ENCODE peak calls at places on chromosome 17, in six cellular contexts. J is stomach, Y is sigmoid colon, T is Peyer's patch, U is esophagus muscularis mucosa, E is MM.1S. V is an unnamed sample. For H3K4me1, the result is how much of the 10 kb centered on the place peaks cover.

GRCh38 chr17:77061711-77062110 is 79.1 kb upstream of the SEC14L1 start:
- DNase-seq in J (no peak), Y (no peak), T (no peak), U (no peak), E (no peak), V (peak)

GRCh38 chr17:37220609-37220953 is 155.2 kb upstream of the C17orf78 start:
- DNase-seq in J (no peak), Y (no peak), T (no peak), U (no peak), E (peak), V (peak)

GRCh38 chr17:58421711-58422110 is 4.4 kb upstream of the RNF43 start:
- DNase-seq in J (no peak), Y (no peak), T (no peak), U (no peak), E (no peak), V (no peak)

GRCh38 chr17:17206913-17207368 is 808 bp upstream of the PLD6 start:
- DNase-seq in J (no peak), Y (no peak), T (no peak), U (no peak), E (no peak), V (no peak)

GRCh38 chr17:58327363-58328194 is 1.0 kb downstream of the TSPOAP1 start:
- DNase-seq in J (no peak), Y (no peak), T (no peak), U (no peak), E (no peak), V (no peak)

GRCh38 chr17:8892338-8892690 is 24.8 kb upstream of the PIK3R6 start:
- DNase-seq in J (no peak), Y (no peak), T (no peak), U (no peak), E (peak), V (no peak)

GRCh38 chr17:80187493-80187892 is 17.7 kb downstream of the CARD14 start:
- DNase-seq in J (peak), Y (peak), T (peak), U (no peak), E (no peak), V (peak)

GRCh38 chr17:39196820-39197331 is 593 bp downstream of the CACNB1 start:
- DNase-seq in J (no peak), Y (no peak), T (no peak), U (no peak), E (peak), V (no peak)

GRCh38 chr17:79925242-79925957 is 86.2 kb upstream of the CBX4 start:
- DNase-seq in J (peak), Y (no peak), T (peak), U (no peak), E (no peak), V (no peak)

GRCh38 chr17:74466111-74466784 is at the start of gene CD300A:
- DNase-seq in J (peak), Y (no peak), T (no peak), U (no peak), E (no peak), V (no peak)

GRCh38 chr17:73359255-73359816 is 47.5 kb upstream of the CDC42EP4 start:
- DNase-seq in J (no peak), Y (no peak), T (no peak), U (no peak), E (no peak), V (no peak)

GRCh38 chr17:17551361-17551760 is 40.1 kb downstream of the PEMT start:
- DNase-seq in J (no peak), Y (no peak), T (no peak), U (no peak), E (no peak), V (peak)

GRCh38 chr17:38334480-38335364 is 9.0 kb downstream of the GPR179 start:
- DNase-seq in J (no peak), Y (no peak), T (no peak), U (no peak), E (no peak), V (no peak)

GRCh38 chr17:56319531-56319930 is 166.3 kb downstream of the ANKFN1 start:
- DNase-seq in J (no peak), Y (no peak), T (no peak), U (no peak), E (peak), V (peak)

DNA sequence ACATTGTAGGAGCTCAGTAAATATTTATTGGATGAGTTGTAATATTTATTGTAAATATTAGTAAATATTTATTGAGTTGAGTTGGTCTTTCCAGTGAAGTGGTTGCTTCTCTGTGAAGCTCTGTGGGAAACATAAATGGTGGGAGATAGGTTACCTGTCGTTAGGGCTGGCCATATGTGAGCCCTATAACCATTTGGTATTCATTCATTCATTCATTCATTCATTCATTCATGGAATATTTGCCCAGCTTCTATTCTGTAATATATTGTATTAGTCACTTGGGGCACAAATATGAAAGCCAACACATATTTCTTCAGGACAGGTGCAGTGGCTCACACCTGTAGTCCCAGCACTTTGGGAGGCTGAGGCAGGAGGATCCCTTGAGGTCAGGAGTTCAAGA is 33.9 kb downstream of the SMARCE1 start:
- DNase-seq in J (no peak), Y (no peak), T (no peak), U (no peak), E (no peak), V (no peak)
- H3K4me1 ChIP-seq in J (under half), Y (under half), T (under half), U (under half), E (under half), V (under half)

GRCh38 chr17:50534979-50535326 is 2.4 kb downstream of the EPN3 start:
- DNase-seq in J (no peak), Y (no peak), T (no peak), U (no peak), E (no peak), V (no peak)
- H3K4me1 ChIP-seq in J (half or more), Y (under half), T (under half), U (under half), E (under half), V (under half)

DNA sequence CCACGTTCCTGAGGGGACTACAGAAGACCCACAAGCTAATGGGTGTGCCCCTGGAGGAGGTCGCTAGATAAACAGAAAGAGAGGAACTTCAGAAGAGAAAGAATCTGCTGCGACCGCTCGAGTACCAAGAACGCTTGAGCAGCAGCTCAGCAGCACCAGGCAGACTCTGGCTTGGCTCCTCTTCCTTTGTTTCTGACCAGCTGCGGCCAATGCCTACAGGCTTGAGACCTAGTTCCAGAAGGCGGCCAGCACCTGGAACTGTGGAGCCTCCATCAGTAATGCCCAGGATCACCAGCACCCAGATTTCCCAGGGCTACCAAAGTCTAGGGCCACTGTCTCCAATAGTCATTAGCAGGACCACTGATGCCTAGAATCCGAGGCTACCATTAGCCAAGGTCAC is 26.0 kb upstream of the GOSR2 start:
- DNase-seq in J (no peak), Y (no peak), T (no peak), U (no peak), E (no peak), V (no peak)
- H3K4me1 ChIP-seq in J (under half), Y (under half), T (under half), U (under half), E (under half), V (under half)

GRCh38 chr17:42798011-42798382 is 507 bp downstream of the COA3 start:
- DNase-seq in J (no peak), Y (no peak), T (no peak), U (no peak), E (no peak), V (no peak)
- H3K4me1 ChIP-seq in J (under half), Y (under half), T (under half), U (under half), E (under half), V (under half)

GRCh38 chr17:31579265-31579664 is 187.8 kb downstream of the RAB11FIP4 start:
- DNase-seq in J (peak), Y (no peak), T (no peak), U (no peak), E (no peak), V (peak)
- H3K4me1 ChIP-seq in J (half or more), Y (half or more), T (under half), U (half or more), E (under half), V (under half)

GRCh38 chr17:82865996-82866395 is 26.2 kb upstream of the ZNF750 start:
- DNase-seq in J (no peak), Y (no peak), T (no peak), U (no peak), E (no peak), V (no peak)
- H3K4me1 ChIP-seq in J (under half), Y (under half), T (under half), U (under half), E (under half), V (under half)

GRCh38 chr17:35373532-35373983 is at the start of gene SLFN11:
- DNase-seq in J (peak), Y (peak), T (peak), U (peak), E (peak), V (peak)
- H3K4me1 ChIP-seq in J (under half), Y (under half), T (under half), U (under half), E (under half), V (under half)

V was measured in SJSA1.